ENCODE peak calls at places on chromosomes 13 and 19, in five cellular contexts. N is CD4-positive, alpha-beta T cell; T is activated CD8-positive, alpha-beta memory T cell treated with anti-CD3 and anti-CD28 coated beads for 4 hours; B is psoas muscle; F is HT-29. P is an unnamed sample.

GRCh38 chr19:12284226-12284625 is 10.5 kb downstream of the ZNF44 start:
- DNase-seq in N (no peak), T (no peak), B (no peak), F (no peak), P (no peak)

GRCh38 chr13:98143157-98143553 is 261 bp downstream of the FARP1 start:
- DNase-seq in N (no peak), T (no peak), B (peak), F (no peak), P (no peak)

GRCh38 chr19:3266792-3267469 is 42.5 kb downstream of the CELF5 start:
- DNase-seq in N (no peak), T (no peak), B (no peak), F (no peak), P (no peak)

GRCh38 chr19:6761053-6761676 is 6.1 kb downstream of the SH2D3A start:
- DNase-seq in N (no peak), T (no peak), B (no peak), F (peak), P (no peak)

GRCh38 chr13:112674412-112675383 is 15.1 kb upstream of the ATP11A start:
- DNase-seq in N (no peak), T (no peak), B (no peak), F (no peak), P (no peak)

GRCh38 chr19:46979103-46979769 is 40.4 kb upstream of the NPAS1 start:
- DNase-seq in N (no peak), T (no peak), B (peak), F (no peak), P (no peak)

GRCh38 chr19:18636969-18637629 is at the start of gene KLHL26:
- DNase-seq in N (peak), T (no peak), B (no peak), F (no peak), P (no peak)

GRCh38 chr13:20254076-20254475 is 22.0 kb upstream of the GJB6 start:
- DNase-seq in N (no peak), T (no peak), B (no peak), F (no peak), P (no peak)

GRCh38 chr13:74103196-74103595 is 31.0 kb downstream of the KLF12 start:
- DNase-seq in N (no peak), T (no peak), B (no peak), F (no peak), P (no peak)

GRCh38 chr13:51397262-51397933 is 55.4 kb downstream of the INTS6 start:
- DNase-seq in N (no peak), T (no peak), B (peak), F (no peak), P (no peak)

GRCh38 chr19:1266116-1266817 is 2.9 kb upstream of the CIRBP start:
- DNase-seq in N (peak), T (peak), B (peak), F (peak), P (peak)

GRCh38 chr19:13841339-13842293 is 35.3 kb upstream of the NANOS3 start:
- DNase-seq in N (no peak), T (no peak), B (peak), F (peak), P (peak)

GRCh38 chr13:114096031-114096485 is 36.4 kb downstream of the RASA3 start:
- DNase-seq in N (no peak), T (no peak), B (peak), F (no peak), P (no peak)

GRCh38 chr19:52638601-52639000 is 446 bp upstream of the ZNF83 start:
- DNase-seq in N (no peak), T (no peak), B (no peak), F (no peak), P (peak)

GRCh38 chr19:38793186-38793585 is 4.2 kb downstream of the LGALS7B start:
- DNase-seq in N (no peak), T (no peak), B (no peak), F (peak), P (no peak)

GRCh38 chr13:87942204-87942603 is 271.0 kb downstream of the SLITRK5 start:
- DNase-seq in N (no peak), T (no peak), B (no peak), F (no peak), P (no peak)

GRCh38 chr13:100069278-100069677 is 19.6 kb upstream of the PCCA start:
- DNase-seq in N (no peak), T (no peak), B (no peak), F (no peak), P (no peak)

GRCh38 chr19:1896508-1896907 is 8.7 kb upstream of the ADAT3 start:
- DNase-seq in N (no peak), T (no peak), B (no peak), F (no peak), P (no peak)

GRCh38 chr19:6744381-6745288 is 5.2 kb downstream of the TRIP10 start:
- DNase-seq in N (no peak), T (no peak), B (peak), F (peak), P (peak)

GRCh38 chr13:107441279-107441678 is 774.1 kb downstream of the LIG4 start:
- DNase-seq in N (no peak), T (no peak), B (no peak), F (no peak), P (no peak)

GRCh38 chr13:76672422-76672821 is 213.8 kb downstream of the KCTD12 start:
- DNase-seq in N (no peak), T (no peak), B (no peak), F (no peak), P (no peak)

GRCh38 chr19:42254850-42255765 is at the start of gene ERF:
- DNase-seq in N (peak), T (peak), B (peak), F (peak), P (peak)

GRCh38 chr19:38211779-38212178 is 12.2 kb downstream of the DPF1 start:
- DNase-seq in N (no peak), T (no peak), B (no peak), F (no peak), P (no peak)

P was measured in left lung.